ENCODE peak calls at places on chromosomes 1 and 21, in eight cellular contexts. M is tibial nerve, Y is lung, N is testis, D is neuronal stem cell, W is tibial artery, I is SK-N-SH, T is cardiac muscle cell. F is an unnamed sample.

GRCh38 chr1:118325545-118326225 is 140.7 kb upstream of the SPAG17 start:
- DNase-seq in T (no peak), D (no peak), I (no peak), M (no peak), N (no peak), Y (no peak), W (no peak), F (no peak)

GRCh38 chr1:207971511-207972224 is 60.7 kb upstream of the CD34 start:
- DNase-seq in T (no peak), W (no peak), D (no peak), I (no peak), M (no peak), N (no peak), Y (no peak), F (no peak)

GRCh38 chr1:245901037-245901436 is 606.0 kb downstream of the SMYD3 start:
- DNase-seq in I (no peak), Y (no peak), W (no peak), M (no peak), T (peak; percentile 27), N (no peak), D (no peak), F (no peak)

GRCh38 chr1:197774691-197775281 is 494 bp downstream of the DENND1B start:
- DNase-seq in M (no peak), Y (peak; percentile 49), I (peak; percentile 75), D (peak; percentile 35), W (peak; percentile 47), N (peak; percentile 61), T (peak; percentile 60), F (peak; percentile 56)

GRCh38 chr21:36756527-36756926 is 57.6 kb downstream of the SIM2 start:
- DNase-seq in N (no peak), M (no peak), I (no peak), D (no peak), T (no peak), W (no peak), Y (no peak), F (no peak)

GRCh38 chr21:34702341-34702807 is 33.6 kb downstream of the CLIC6 start:
- DNase-seq in N (no peak), I (no peak), Y (peak; percentile 52), T (peak; percentile 86), D (no peak), M (no peak), W (peak; percentile 72), F (no peak)

GRCh38 chr1:58765016-58765415 is 18.8 kb downstream of the JUN start:
- DNase-seq in M (no peak), Y (no peak), T (no peak), D (no peak), W (no peak), I (no peak), N (no peak), F (no peak)

GRCh38 chr1:214727274-214727673 is 124.3 kb downstream of the CENPF start:
- DNase-seq in N (no peak), Y (no peak), W (no peak), T (no peak), M (no peak), D (no peak), I (no peak), F (no peak)

GRCh38 chr21:26389971-26390641 is 183.0 kb downstream of the CYYR1 start:
- DNase-seq in N (no peak), W (no peak), D (no peak), Y (no peak), M (no peak), T (peak; percentile 10), I (no peak), F (no peak)

GRCh38 chr1:157234705-157235273 is 96.6 kb upstream of the ETV3 start:
- DNase-seq in I (no peak), M (no peak), D (no peak), Y (no peak), T (no peak), W (no peak), N (no peak), F (peak; percentile 78)

GRCh38 chr21:34129039-34129891 is 55.9 kb downstream of the MRPS6 start:
- DNase-seq in I (peak; percentile 49), T (peak; percentile 91), M (no peak), Y (no peak), W (peak; percentile 69), D (peak; percentile 42), N (peak; percentile 80), F (no peak)

GRCh38 chr1:247172956-247173355 is 1.1 kb upstream of the ZNF124 start:
- DNase-seq in M (no peak), T (no peak), N (no peak), Y (no peak), W (no peak), I (no peak), D (no peak), F (no peak)

GRCh38 chr1:46807046-46807972 is 8.5 kb downstream of the CYP4B1 start:
- DNase-seq in Y (no peak), W (no peak), T (no peak), I (no peak), M (no peak), D (no peak), N (no peak), F (no peak)
- H3K4me1 ChIP-seq in Y (no peaks in the 10 kb centered on the region), W (peaks cover 22% of the 10 kb centered on the region), T (no peaks in the 10 kb centered on the region), I (no peaks in the 10 kb centered on the region), M (peaks cover 46% of the 10 kb centered on the region), D (no peaks in the 10 kb centered on the region), N (peaks cover 41% of the 10 kb centered on the region), F (no peaks in the 10 kb centered on the region)

GRCh38 chr1:204380293-204380831 is 20.6 kb upstream of the PLEKHA6 start:
- DNase-seq in T (no peak), D (no peak), M (no peak), Y (no peak), I (no peak), N (no peak), W (no peak), F (no peak)

GRCh38 chr1:204383163-204383904 is 23.6 kb upstream of the PLEKHA6 start:
- DNase-seq in N (no peak), M (no peak), W (no peak), T (no peak), I (no peak), D (no peak), Y (no peak), F (no peak)

GRCh38 chr1:204382714-204383083 is 23.0 kb upstream of the PLEKHA6 start:
- DNase-seq in M (no peak), Y (no peak), N (no peak), I (no peak), T (no peak), D (no peak), W (no peak), F (no peak)

GRCh38 chr1:204376919-204377799 is 17.4 kb upstream of the PLEKHA6 start:
- DNase-seq in Y (no peak), N (no peak), T (no peak), W (no peak), I (no peak), M (no peak), D (no peak), F (peak; percentile 47)

DNA sequence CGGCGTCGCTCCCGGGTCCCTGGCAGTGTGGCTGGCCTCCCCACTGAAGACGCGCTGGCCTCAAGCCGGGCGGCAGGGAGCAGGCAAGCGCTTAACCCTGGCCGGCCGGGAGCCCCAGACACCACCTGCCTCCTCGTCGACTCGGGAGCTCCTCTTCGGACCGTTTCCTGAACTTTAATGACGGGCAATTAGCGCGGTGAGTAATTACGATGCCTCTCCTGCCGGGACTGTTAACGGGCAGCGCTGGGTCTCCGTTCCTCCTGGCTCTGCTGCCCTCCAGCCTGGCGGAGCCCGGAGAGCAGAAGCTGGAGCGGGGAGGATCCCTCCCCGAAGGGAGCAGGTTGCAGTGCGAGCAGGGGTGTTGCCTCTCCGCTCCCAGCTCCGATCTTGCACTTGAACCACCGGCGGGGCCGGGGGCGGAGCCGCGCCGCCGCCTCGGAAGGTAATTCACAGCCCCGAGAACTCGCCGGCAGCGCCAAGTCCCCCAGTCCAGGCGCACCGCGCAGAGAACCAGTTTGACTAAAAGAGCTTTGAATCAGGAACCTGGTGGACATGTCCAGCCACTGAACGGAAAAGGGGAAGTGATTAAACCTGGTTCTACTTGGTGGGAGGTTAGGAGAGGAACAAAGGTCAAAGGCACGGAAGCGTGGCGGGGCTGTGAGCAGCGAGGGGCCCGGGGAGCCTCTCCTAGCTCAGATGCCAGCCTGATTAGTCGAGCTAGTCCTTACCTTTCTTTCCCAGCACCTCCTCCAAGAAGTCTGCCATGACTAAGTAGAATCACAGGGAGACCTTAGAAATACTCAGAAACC is 18.3 kb upstream of the PLEKHA6 start:
- DNase-seq in T (no peak), N (peak; percentile 26), W (no peak), I (peak; percentile 81), M (no peak), Y (peak; percentile 46), D (no peak), F (peak; percentile 66)
- H3K27me3 ChIP-seq in T (peaks cover 97% of the 10 kb centered on the region), N (no peaks in the 10 kb centered on the region), W (no peaks in the 10 kb centered on the region), I (peaks cover 61% of the 10 kb centered on the region), M (peaks cover 43% of the 10 kb centered on the region), Y (no peaks in the 10 kb centered on the region), D (peaks cover 94% of the 10 kb centered on the region), F (no peaks in the 10 kb centered on the region)

GRCh38 chr1:204506969-204507316 is 9.3 kb upstream of the MDM4 start:
- DNase-seq in M (peak; percentile 81), I (peak; percentile 43), T (peak; percentile 95), Y (peak; percentile 86), D (peak; percentile 97), N (peak; percentile 93), W (peak; percentile 86), F (peak; percentile 91)

GRCh38 chr1:204505674-204506073 is 10.5 kb upstream of the MDM4 start:
- DNase-seq in D (no peak), N (no peak), M (no peak), W (no peak), Y (no peak), I (no peak), T (no peak), F (no peak)

GRCh38 chr1:204506091-204506968 is 9.9 kb upstream of the MDM4 start:
- DNase-seq in Y (peak; percentile 76), D (peak; percentile 92), N (peak; percentile 84), I (peak; percentile 33), M (no peak), T (peak; percentile 94), W (peak; percentile 75), F (peak; percentile 84)

GRCh38 chr1:204503122-204503912 is 8.7 kb upstream of the PIK3C2B start:
- DNase-seq in I (no peak), N (no peak), M (no peak), Y (no peak), T (peak; percentile 84), W (no peak), D (peak; percentile 69), F (peak; percentile 67)

DNA sequence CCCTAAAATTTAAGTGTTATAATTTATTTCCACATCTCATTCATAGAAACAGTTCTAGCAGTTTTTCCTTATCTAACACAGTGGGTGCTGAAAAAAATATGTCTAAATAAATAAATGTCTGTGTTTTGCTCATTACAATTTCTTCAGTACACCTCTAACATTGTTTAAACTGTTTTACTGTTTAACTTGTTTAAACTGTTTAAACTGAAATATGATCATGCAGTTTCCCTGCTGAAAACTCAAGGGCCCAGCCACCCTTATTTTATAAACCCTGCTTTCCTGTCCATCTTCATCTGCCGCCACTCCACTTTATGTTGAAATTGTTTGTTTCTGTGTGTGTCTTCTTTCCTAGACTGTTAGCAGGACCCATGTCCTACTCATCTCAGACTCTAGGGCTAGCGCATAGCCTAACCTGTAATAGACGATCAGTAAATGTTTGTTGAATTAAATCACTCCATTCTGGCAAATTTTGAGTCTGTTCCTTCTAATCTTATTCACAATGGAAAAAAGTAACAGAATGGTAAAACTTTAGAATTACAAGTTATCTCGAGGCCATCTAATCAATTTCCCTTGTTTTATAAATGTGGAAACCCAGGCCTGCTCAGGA is 9.4 kb upstream of the PIK3C2B start:
- DNase-seq in W (no peak), N (no peak), M (no peak), D (no peak), I (no peak), T (no peak), Y (no peak), F (no peak)
- H3K4me1 ChIP-seq in W (no peaks in the 10 kb centered on the region), N (peaks cover 6% of the 10 kb centered on the region), M (peaks cover 18% of the 10 kb centered on the region), D (peaks cover 8% of the 10 kb centered on the region), I (peaks cover 3% of the 10 kb centered on the region), T (no peaks in the 10 kb centered on the region), Y (no peaks in the 10 kb centered on the region), F (peaks cover 4% of the 10 kb centered on the region)

GRCh38 chr1:180908084-180908765 is 4.5 kb upstream of the KIAA1614 start:
- DNase-seq in W (no peak), D (no peak), T (no peak), M (no peak), Y (no peak), I (peak; percentile 14), N (no peak), F (no peak)
- H3K27me3 ChIP-seq in W (no peaks in the 10 kb centered on the region), D (peaks cover 31% of the 10 kb centered on the region), T (peaks cover 21% of the 10 kb centered on the region), M (no peaks in the 10 kb centered on the region), Y (no peaks in the 10 kb centered on the region), I (no peaks in the 10 kb centered on the region), N (no peaks in the 10 kb centered on the region), F (no peaks in the 10 kb centered on the region)

F was measured in Caco-2.